ENCODE peak calls at places on chromosomes 5 and 9, in four cellular contexts. Q is breast epithelium, D is heart left ventricle, Z is Peyer's patch. N is an unnamed sample. For H3K9me3, the result is how much of the 10 kb centered on the place peaks cover.

GRCh38 chr5:103886826-103887225 is 324.2 kb upstream of the NUDT12 start:
- DNase-seq in Q (no peak), D (no peak), Z (no peak), N (no peak)

GRCh38 chr9:68998344-68998743 is 15.6 kb downstream of the PRKACG start:
- DNase-seq in Q (no peak), D (no peak), Z (no peak), N (no peak)

GRCh38 chr9:127778280-127779135 is at the start of gene SH2D3C:
- DNase-seq in Q (no peak), D (peak), Z (peak), N (no peak)

GRCh38 chr5:113276001-113276400 is 158.8 kb downstream of the TSSK1B start:
- DNase-seq in Q (no peak), D (no peak), Z (no peak), N (no peak)

GRCh38 chr5:74251106-74252032 is 389.2 kb downstream of the ENC1 start:
- DNase-seq in Q (no peak), D (peak), Z (no peak), N (peak)

GRCh38 chr9:98572054-98572627 is 136.6 kb downstream of the GABBR2 start:
- DNase-seq in Q (no peak), D (no peak), Z (no peak), N (no peak)

GRCh38 chr5:177596775-177597238 is 3.1 kb upstream of the B4GALT7 start:
- DNase-seq in Q (no peak), D (no peak), Z (peak), N (no peak)

GRCh38 chr9:80951675-80952074 is 737.7 kb downstream of the TLE1 start:
- DNase-seq in Q (no peak), D (no peak), Z (no peak), N (no peak)

GRCh38 chr5:116655431-116655830 is 80.8 kb upstream of the SEMA6A start:
- DNase-seq in Q (no peak), D (no peak), Z (no peak), N (no peak)

GRCh38 chr9:126698251-126698650 is 84.5 kb downstream of the LMX1B start:
- DNase-seq in Q (peak), D (no peak), Z (no peak), N (no peak)

GRCh38 chr5:72141440-72142271 is 34.4 kb downstream of the MAP1B start:
- DNase-seq in Q (no peak), D (peak), Z (no peak), N (peak)

GRCh38 chr9:135251996-135252760 is 164.7 kb downstream of the OLFM1 start:
- DNase-seq in Q (no peak), D (peak), Z (no peak), N (no peak)

DNA sequence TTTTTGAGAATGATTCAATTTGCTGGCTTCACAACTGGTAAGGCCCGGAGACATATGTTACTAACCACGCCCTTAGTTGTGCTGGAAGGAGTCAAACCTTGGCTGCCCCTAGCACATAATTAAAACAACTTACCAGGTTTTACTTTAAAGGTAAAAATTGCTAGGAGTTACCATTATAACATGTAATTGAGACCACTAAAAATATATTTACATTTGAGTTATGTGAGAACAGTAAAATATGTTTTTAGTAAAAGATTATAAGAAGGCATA is 435.6 kb upstream of the CDH9 start:
- DNase-seq in Q (no peak), D (no peak), Z (no peak), N (no peak)
- H3K9me3 ChIP-seq in Q (under half), D (under half), Z (under half), N (under half)

DNA sequence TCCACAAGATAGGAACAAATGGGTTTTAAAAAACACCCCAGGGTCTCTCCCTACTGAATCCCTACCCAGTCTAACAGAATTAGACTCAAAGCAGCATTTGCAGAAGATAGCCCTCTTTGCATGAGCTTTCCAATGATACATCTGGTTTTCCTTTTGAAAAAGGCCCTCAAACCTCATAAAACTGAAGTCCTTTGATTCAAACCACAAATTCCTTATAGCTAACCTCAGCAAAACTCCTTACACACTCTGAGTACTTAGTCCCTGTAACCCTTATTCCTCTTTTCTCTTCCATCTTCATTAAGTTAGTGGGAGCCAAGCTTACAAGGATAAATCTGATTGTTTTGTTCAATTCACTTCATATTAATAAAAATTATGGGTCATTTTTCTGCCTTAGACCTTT is 90.5 kb upstream of the TNC start:
- DNase-seq in Q (no peak), D (no peak), Z (no peak), N (no peak)
- H3K27ac ChIP-seq in Q (no peak), D (no peak), Z (no peak), N (no peak)

GRCh38 chr5:178994580-178995340 is at the start of gene GRM6:
- DNase-seq in Q (no peak), D (no peak), Z (no peak), N (no peak)

GRCh38 chr5:178992291-178992895 is 2.7 kb downstream of the GRM6 start:
- DNase-seq in Q (no peak), D (no peak), Z (no peak), N (no peak)

GRCh38 chr5:178991190-178992145 is 3.7 kb downstream of the GRM6 start:
- DNase-seq in Q (no peak), D (no peak), Z (no peak), N (no peak)

GRCh38 chr5:178993955-178994579 is 1.1 kb downstream of the GRM6 start:
- DNase-seq in Q (no peak), D (no peak), Z (no peak), N (no peak)

DNA sequence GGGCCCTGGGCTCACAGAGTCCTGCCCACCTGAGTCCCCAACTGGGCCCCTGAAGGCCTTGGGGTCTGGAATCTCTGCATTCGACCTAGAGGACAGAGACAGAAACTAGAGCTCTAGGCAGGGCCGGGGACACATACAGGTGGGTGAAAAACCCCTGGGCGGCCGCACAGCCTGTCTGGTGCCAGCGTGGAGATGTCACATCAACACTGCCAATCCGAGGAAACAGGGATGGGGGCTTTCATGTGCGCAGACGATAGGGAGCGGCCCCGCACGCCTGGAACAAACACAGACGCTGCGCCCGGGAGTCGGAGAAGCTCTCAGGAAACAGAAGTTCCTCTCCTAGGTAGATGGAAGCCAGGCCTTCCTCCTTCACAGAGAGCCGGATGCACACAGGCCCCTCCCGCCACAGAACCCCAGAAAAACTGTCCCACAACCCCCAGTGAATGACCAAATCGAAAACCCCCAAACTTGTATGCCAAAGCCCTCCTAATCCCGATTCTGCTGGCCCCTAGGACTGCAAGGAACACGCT is 1.8 kb downstream of the GRM6 start:
- DNase-seq in Q (no peak), D (no peak), Z (no peak), N (no peak)
- H3K9me3 ChIP-seq in Q (under half), D (under half), Z (under half), N (under half)

DNA sequence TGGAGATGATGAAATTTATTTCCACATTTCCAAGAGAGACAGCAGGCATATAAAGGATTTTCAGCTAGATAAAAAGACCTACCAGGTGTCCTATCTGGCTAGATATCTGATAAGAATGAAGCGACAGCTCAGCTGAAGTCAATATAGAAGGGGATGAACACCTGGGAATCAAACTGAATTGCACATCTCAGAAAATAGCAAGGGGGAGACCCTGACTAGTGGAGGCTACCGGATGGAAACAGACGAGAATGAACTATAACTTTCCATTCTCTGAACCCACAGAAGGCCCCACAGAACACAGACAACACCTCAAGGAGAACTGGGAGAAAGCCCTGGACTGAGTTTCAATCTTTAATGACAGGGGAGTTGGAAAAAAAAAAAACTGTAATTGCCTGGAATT is 51.1 kb downstream of the CPLANE1 start:
- DNase-seq in Q (no peak), D (no peak), Z (no peak), N (no peak)
- H3K27ac ChIP-seq in Q (no peak), D (no peak), Z (no peak), N (no peak)

DNA sequence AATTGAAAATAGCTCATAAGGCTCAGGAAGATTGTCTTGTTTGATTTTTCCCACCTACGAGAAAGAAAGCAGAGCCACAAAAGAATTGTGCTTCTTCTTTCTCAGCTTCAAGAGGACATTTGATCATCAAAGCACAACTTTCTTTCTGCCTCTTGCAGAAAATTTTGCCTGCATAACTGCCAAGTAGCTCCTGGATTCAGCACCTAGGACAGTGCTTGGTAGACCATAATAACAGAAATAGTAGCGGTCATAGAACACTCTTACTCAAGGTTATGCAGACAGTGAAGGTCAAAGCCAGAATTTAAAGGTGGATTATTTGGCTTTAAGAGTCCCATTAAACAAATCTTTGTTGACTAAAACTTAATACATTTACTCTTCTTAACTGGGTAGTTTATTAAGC is 594.7 kb upstream of the CCNG1 start:
- DNase-seq in Q (no peak), D (no peak), Z (no peak), N (no peak)
- H3K9me3 ChIP-seq in Q (under half), D (under half), Z (under half), N (under half)

DNA sequence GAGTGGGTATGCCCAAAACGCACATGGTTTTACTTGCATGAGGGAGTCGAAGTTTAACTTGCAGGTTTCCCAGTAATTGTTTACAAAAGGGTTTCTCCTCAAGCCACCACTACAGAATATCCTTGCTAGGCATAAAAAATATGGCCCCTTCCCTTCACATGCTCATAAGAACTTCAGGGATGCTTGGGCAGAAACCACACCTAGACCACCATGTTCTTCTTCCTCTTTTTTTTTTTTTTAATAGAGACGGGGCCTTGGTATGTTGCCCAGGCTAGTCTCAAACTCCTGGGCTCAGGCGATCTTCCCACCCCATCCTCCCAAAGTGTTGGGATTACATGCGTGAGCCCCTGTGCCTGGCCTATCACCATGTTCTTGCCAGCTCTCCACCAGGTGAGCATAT is 18.6 kb upstream of the PLIN2 start:
- DNase-seq in Q (no peak), D (no peak), Z (peak), N (no peak)
- H3K27ac ChIP-seq in Q (no peak), D (no peak), Z (no peak), N (no peak)

DNA sequence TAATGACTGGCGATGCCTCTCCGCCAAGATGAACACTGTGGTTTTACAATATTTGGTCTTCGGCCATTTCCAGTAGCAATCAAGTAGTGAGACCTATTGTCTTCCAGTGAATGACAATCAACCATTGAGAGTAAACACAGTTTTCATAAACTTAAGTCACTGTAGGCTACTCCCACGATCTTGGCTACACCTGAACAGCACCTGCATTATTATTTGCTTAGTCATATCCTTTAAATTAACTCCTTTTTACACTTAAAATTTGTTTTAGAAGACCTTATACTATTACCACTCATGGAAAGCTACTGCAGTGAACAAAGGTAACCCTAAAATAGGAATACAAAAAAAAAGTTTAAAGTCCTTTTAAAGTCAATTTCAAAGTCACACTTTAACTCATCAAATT is 58.2 kb downstream of the ZNF354C start:
- DNase-seq in Q (no peak), D (no peak), Z (no peak), N (no peak)
- H3K9me3 ChIP-seq in Q (under half), D (under half), Z (under half), N (under half)

GRCh38 chr9:94176582-94176981 is 82.5 kb upstream of the ZNF169 start:
- DNase-seq in Q (no peak), D (no peak), Z (no peak), N (no peak)
- H3K27ac ChIP-seq in Q (peak), D (no peak), Z (no peak), N (no peak)

GRCh38 chr9:101408374-101409078 is 9.9 kb downstream of the ZNF189 start:
- DNase-seq in Q (no peak), D (no peak), Z (no peak), N (no peak)
- H3K9me3 ChIP-seq in Q (half or more), D (half or more), Z (half or more), N (half or more)

N was measured in tibial artery.